ENCODE peak calls at places on chromosomes 13 and 19, in five cellular contexts. One of them, this sample, is unnamed. For H3K9me3 and H3K4me1, the result is how much of the 10 kb centered on the place peaks cover.

GRCh38 chr13:94620286-94620896 is 18.7 kb downstream of the GPR180 start:
- DNase-seq in adrenal gland: no peak
- DNase-seq in sigmoid colon: no peak
- DNase-seq in mucosa of descending colon: peak
- DNase-seq in hepatocyte: peak
- DNase-seq in this sample: peak

GRCh38 chr19:7469654-7470285 is 19.1 kb downstream of the PEX11G start:
- DNase-seq in mucosa of descending colon: no peak
- DNase-seq in adrenal gland: no peak
- DNase-seq in sigmoid colon: no peak
- DNase-seq in hepatocyte: no peak
- DNase-seq in this sample: no peak

GRCh38 chr19:5966215-5966614 is 11.7 kb downstream of the RANBP3 start:
- DNase-seq in hepatocyte: peak
- DNase-seq in sigmoid colon: peak
- DNase-seq in adrenal gland: no peak
- DNase-seq in mucosa of descending colon: no peak
- DNase-seq in this sample: peak

GRCh38 chr13:52359534-52359933 is 46.4 kb downstream of the THSD1 start:
- DNase-seq in hepatocyte: peak
- DNase-seq in adrenal gland: no peak
- DNase-seq in sigmoid colon: no peak
- DNase-seq in mucosa of descending colon: no peak
- DNase-seq in this sample: no peak

GRCh38 chr13:51728972-51729371 is 75.0 kb downstream of the DHRS12 start:
- DNase-seq in adrenal gland: no peak
- DNase-seq in mucosa of descending colon: no peak
- DNase-seq in sigmoid colon: no peak
- DNase-seq in hepatocyte: no peak
- DNase-seq in this sample: peak

GRCh38 chr13:103883152-103883551 is 816.9 kb upstream of the SLC10A2 start:
- DNase-seq in hepatocyte: peak
- DNase-seq in sigmoid colon: peak
- DNase-seq in adrenal gland: peak
- DNase-seq in mucosa of descending colon: peak
- DNase-seq in this sample: peak

GRCh38 chr19:48396010-48396870 is 2.8 kb downstream of the GRIN2D start:
- DNase-seq in hepatocyte: no peak
- DNase-seq in sigmoid colon: no peak
- DNase-seq in adrenal gland: no peak
- DNase-seq in mucosa of descending colon: no peak
- DNase-seq in this sample: no peak

GRCh38 chr13:28022848-28023518 is 34.5 kb upstream of the URAD start:
- DNase-seq in sigmoid colon: no peak
- DNase-seq in mucosa of descending colon: no peak
- DNase-seq in hepatocyte: no peak
- DNase-seq in adrenal gland: no peak
- DNase-seq in this sample: peak

GRCh38 chr13:95155504-95155903 is 145.7 kb downstream of the ABCC4 start:
- DNase-seq in hepatocyte: no peak
- DNase-seq in adrenal gland: no peak
- DNase-seq in sigmoid colon: no peak
- DNase-seq in mucosa of descending colon: no peak
- DNase-seq in this sample: no peak

GRCh38 chr19:5973867-5974635 is 3.9 kb downstream of the RANBP3 start:
- DNase-seq in mucosa of descending colon: no peak
- DNase-seq in sigmoid colon: peak
- DNase-seq in adrenal gland: no peak
- DNase-seq in hepatocyte: no peak
- DNase-seq in this sample: no peak

GRCh38 chr19:7083076-7083956 is 13.8 kb downstream of the ZNF557 start:
- DNase-seq in sigmoid colon: no peak
- DNase-seq in adrenal gland: no peak
- DNase-seq in mucosa of descending colon: no peak
- DNase-seq in hepatocyte: no peak
- DNase-seq in this sample: peak

GRCh38 chr19:18710986-18711751 is 27.7 kb downstream of the CRTC1 start:
- DNase-seq in sigmoid colon: peak
- DNase-seq in adrenal gland: peak
- DNase-seq in mucosa of descending colon: no peak
- DNase-seq in hepatocyte: no peak
- DNase-seq in this sample: no peak

GRCh38 chr13:101085551-101085950 is 330.8 kb downstream of the NALCN start:
- DNase-seq in hepatocyte: no peak
- DNase-seq in adrenal gland: no peak
- DNase-seq in mucosa of descending colon: no peak
- DNase-seq in sigmoid colon: no peak
- DNase-seq in this sample: no peak

GRCh38 chr13:106555631-106556328 is 12.2 kb downstream of the ARGLU1 start:
- DNase-seq in hepatocyte: no peak
- DNase-seq in sigmoid colon: no peak
- DNase-seq in adrenal gland: no peak
- DNase-seq in mucosa of descending colon: no peak
- DNase-seq in this sample: peak

GRCh38 chr13:62321139-62321538 is 905.5 kb upstream of the PCDH20 start:
- DNase-seq in adrenal gland: no peak
- DNase-seq in sigmoid colon: no peak
- DNase-seq in mucosa of descending colon: no peak
- DNase-seq in hepatocyte: no peak
- DNase-seq in this sample: no peak

GRCh38 chr19:10516064-10516385 is 1.2 kb downstream of the S1PR5 start:
- DNase-seq in hepatocyte: no peak
- DNase-seq in mucosa of descending colon: no peak
- DNase-seq in sigmoid colon: no peak
- DNase-seq in adrenal gland: no peak
- DNase-seq in this sample: no peak

GRCh38 chr13:94987869-94988268 is 275.5 kb upstream of the SOX21 start:
- DNase-seq in adrenal gland: no peak
- DNase-seq in mucosa of descending colon: no peak
- DNase-seq in sigmoid colon: no peak
- DNase-seq in hepatocyte: no peak
- DNase-seq in this sample: no peak

GRCh38 chr19:47005873-47006272 is 13.8 kb upstream of the NPAS1 start:
- DNase-seq in mucosa of descending colon: no peak
- DNase-seq in hepatocyte: no peak
- DNase-seq in adrenal gland: no peak
- DNase-seq in sigmoid colon: no peak
- DNase-seq in this sample: no peak

GRCh38 chr19:11330103-11330502 is 9.4 kb downstream of the RAB3D start:
- DNase-seq in adrenal gland: no peak
- DNase-seq in hepatocyte: no peak
- DNase-seq in mucosa of descending colon: no peak
- DNase-seq in sigmoid colon: no peak
- DNase-seq in this sample: no peak

GRCh38 chr19:20367811-20368294 is 197.7 kb downstream of the ZNF737 start:
- DNase-seq in hepatocyte: peak
- DNase-seq in mucosa of descending colon: no peak
- DNase-seq in sigmoid colon: no peak
- DNase-seq in adrenal gland: no peak
- DNase-seq in this sample: no peak

GRCh38 chr19:13633109-13633508 is 126.8 kb upstream of the CACNA1A start:
- DNase-seq in mucosa of descending colon: peak
- DNase-seq in adrenal gland: no peak
- DNase-seq in hepatocyte: peak
- DNase-seq in sigmoid colon: no peak
- DNase-seq in this sample: peak

GRCh38 chr13:84630486-84630885 is 748.2 kb upstream of the SLITRK1 start:
- DNase-seq in mucosa of descending colon: no peak
- DNase-seq in hepatocyte: no peak
- DNase-seq in adrenal gland: no peak
- DNase-seq in sigmoid colon: no peak
- DNase-seq in this sample: no peak

GRCh38 chr13:100434010-100434763 is 154.4 kb downstream of the GGACT start:
- DNase-seq in sigmoid colon: no peak
- DNase-seq in adrenal gland: no peak
- DNase-seq in hepatocyte: no peak
- DNase-seq in mucosa of descending colon: no peak
- DNase-seq in this sample: peak

GRCh38 chr19:51514866-51515481 is 13.4 kb upstream of the SIGLEC12 start:
- DNase-seq in hepatocyte: peak
- DNase-seq in sigmoid colon: no peak
- DNase-seq in adrenal gland: no peak
- DNase-seq in mucosa of descending colon: no peak
- DNase-seq in this sample: peak

GRCh38 chr19:50214699-50215543 is 11.5 kb downstream of the MYH14 start:
- DNase-seq in mucosa of descending colon: peak
- DNase-seq in sigmoid colon: no peak
- DNase-seq in hepatocyte: peak
- DNase-seq in adrenal gland: no peak
- DNase-seq in this sample: no peak

DNA sequence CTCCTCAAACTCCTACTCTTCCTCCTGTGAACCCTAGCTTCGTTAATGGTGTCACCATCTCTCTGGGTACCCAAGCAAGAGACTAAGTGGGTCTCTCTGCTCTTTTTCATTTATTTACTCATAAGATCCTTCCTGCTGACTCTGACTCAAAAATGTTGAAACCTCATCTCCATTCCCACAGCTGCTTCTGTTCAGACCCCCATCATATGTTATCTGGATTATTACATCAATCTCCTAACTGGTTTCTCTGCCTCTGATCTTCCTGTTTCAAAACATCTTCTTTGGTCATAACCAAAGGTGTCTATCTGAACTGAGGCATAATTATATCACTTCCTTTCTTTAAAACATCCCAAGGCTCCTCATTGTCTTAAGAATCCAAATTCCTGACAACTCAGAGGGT is 2.0 kb upstream of the MEDAG start:
- DNase-seq in mucosa of descending colon: no peak
- DNase-seq in sigmoid colon: no peak
- DNase-seq in hepatocyte: no peak
- DNase-seq in adrenal gland: no peak
- DNase-seq in this sample: no peak
- H3K9me3 ChIP-seq in mucosa of descending colon: under half
- H3K9me3 ChIP-seq in sigmoid colon: under half
- H3K9me3 ChIP-seq in hepatocyte: under half
- H3K9me3 ChIP-seq in adrenal gland: under half
- H3K9me3 ChIP-seq in this sample: under half

DNA sequence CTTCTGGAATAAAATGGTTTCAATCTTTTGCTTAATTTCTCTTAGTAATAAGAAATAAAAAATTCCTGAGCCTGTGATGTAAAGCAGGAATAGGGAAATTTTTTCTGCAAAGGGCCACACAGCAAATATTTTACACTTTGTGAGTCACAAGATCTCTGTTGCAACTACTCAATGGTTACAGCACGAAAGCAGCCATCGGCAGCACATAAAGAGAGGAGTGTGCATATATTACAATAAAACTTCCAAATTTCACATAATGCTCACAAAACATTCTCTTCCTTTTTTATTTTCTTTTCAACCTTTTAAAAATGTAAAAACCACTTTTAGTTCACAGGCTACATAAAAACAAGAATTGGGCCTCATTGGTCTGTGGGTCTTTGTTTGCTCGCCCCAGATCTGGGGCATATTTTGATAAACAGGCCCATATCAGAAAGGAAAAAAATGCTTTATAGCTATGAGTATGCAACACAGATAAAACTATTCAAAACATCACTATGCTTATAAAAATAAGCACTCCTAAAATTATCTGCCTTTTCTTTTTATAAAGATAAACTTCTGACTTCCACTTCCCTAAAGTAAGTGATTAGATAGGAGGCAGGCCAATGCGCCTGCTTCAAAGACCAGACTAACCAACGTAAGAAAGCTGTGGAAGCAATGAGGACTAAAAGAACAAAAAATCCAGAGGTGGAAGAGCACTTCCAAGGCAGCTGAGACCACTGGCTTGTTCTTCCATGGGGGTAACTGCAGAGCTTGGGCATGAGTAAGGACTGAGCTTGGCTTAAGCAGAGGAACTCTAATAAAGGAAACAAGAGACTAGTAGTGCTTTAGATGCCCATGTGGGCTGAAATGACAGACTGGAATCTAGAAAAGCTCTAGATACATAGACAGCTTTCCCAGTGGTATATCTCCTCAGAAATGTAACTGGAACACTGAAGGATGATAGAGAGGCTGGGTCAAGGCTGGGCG is 26.4 kb downstream of the MYCBP2 start:
- DNase-seq in hepatocyte: peak
- DNase-seq in adrenal gland: no peak
- DNase-seq in mucosa of descending colon: no peak
- DNase-seq in sigmoid colon: no peak
- DNase-seq in this sample: peak
- H3K4me1 ChIP-seq in hepatocyte: under half
- H3K4me1 ChIP-seq in adrenal gland: under half
- H3K4me1 ChIP-seq in mucosa of descending colon: under half
- H3K4me1 ChIP-seq in sigmoid colon: under half
- H3K4me1 ChIP-seq in this sample: under half

GRCh38 chr19:38592940-38593339 is 24.8 kb downstream of the MAP4K1 start:
- DNase-seq in adrenal gland: no peak
- DNase-seq in hepatocyte: no peak
- DNase-seq in mucosa of descending colon: no peak
- DNase-seq in sigmoid colon: no peak
- DNase-seq in this sample: no peak

GRCh38 chr19:38597075-38597474 is 20.7 kb downstream of the MAP4K1 start:
- DNase-seq in hepatocyte: no peak
- DNase-seq in mucosa of descending colon: no peak
- DNase-seq in sigmoid colon: no peak
- DNase-seq in adrenal gland: no peak
- DNase-seq in this sample: no peak

GRCh38 chr19:38599722-38600121 is 18.0 kb downstream of the MAP4K1 start:
- DNase-seq in adrenal gland: no peak
- DNase-seq in hepatocyte: no peak
- DNase-seq in sigmoid colon: no peak
- DNase-seq in mucosa of descending colon: no peak
- DNase-seq in this sample: no peak

DNA sequence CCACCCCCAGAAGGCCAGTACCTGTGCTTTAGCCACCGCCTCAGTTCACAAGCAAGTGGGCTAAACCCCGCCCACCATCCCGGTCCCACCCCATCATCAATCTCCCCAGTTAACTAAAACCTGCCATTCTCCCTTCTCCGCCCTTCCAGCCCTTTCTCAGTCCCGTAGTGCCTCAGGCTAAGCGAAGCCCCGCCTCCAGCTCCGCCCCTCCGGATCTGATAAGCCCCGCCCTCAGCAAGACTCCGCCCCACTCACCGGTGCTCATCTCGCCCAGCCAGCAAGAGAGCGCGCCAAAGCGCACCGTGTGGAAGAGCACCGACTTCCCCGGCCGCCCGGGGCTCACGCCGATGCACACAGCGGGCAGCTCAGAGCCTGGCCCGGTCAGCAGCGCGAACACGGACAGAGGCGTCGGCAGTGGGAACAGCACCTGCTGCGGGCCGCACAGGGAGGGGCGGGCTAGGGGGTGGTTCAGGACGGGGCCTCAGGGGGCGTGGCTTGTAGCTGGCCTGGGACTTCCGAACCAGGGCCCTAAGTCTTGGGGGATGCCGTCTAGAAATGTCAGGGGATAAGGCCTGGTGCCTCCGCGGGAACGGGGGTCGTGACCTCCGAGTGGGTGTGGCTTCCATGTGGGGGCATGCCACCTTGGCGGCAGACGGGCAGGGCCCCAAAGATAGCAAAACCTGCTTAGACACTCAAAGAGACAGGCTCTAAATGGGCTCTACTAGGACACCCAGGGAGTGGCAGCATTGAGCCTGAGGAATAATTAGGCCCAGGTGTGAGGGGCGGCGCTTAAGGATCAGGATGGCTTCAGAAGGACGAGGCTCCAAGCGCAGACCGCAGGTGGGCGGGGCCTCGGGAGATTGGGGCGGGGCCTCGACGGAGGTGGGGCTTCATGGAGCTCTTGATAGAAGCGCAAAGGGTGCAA is 21.4 kb downstream of the MAP4K1 start:
- DNase-seq in sigmoid colon: no peak
- DNase-seq in mucosa of descending colon: peak
- DNase-seq in hepatocyte: peak
- DNase-seq in adrenal gland: peak
- DNase-seq in this sample: peak
- H3K4me3 ChIP-seq in sigmoid colon: no peak
- H3K4me3 ChIP-seq in mucosa of descending colon: no peak
- H3K4me3 ChIP-seq in hepatocyte: no peak
- H3K4me3 ChIP-seq in adrenal gland: no peak
- H3K4me3 ChIP-seq in this sample: peak

GRCh38 chr13:69809152-69809551 is 298.5 kb upstream of the ATXN8OS start:
- DNase-seq in sigmoid colon: no peak
- DNase-seq in hepatocyte: no peak
- DNase-seq in adrenal gland: no peak
- DNase-seq in mucosa of descending colon: no peak
- DNase-seq in this sample: no peak
- H3K9me3 ChIP-seq in sigmoid colon: under half
- H3K9me3 ChIP-seq in hepatocyte: under half
- H3K9me3 ChIP-seq in adrenal gland: under half
- H3K9me3 ChIP-seq in mucosa of descending colon: under half
- H3K9me3 ChIP-seq in this sample: under half